ENCODE peak calls at places on chromosomes 5 and 9, in seven cellular contexts. V, A, Z, D, X, R and E are unnamed samples.

GRCh38 chr5:111854196-111854595 is 97.2 kb upstream of the NREP start:
- DNase-seq in V (no peak), A (no peak), Z (no peak), D (no peak), X (no peak), R (no peak), E (no peak)

GRCh38 chr9:131423171-131423581 is 29.3 kb downstream of the PRRC2B start:
- DNase-seq in V (peak), A (no peak), Z (no peak), D (no peak), X (no peak), R (no peak), E (peak)

GRCh38 chr5:35785601-35786085 is 71.0 kb upstream of the IL7R start:
- DNase-seq in V (no peak), A (no peak), Z (peak), D (no peak), X (peak), R (no peak), E (peak)

GRCh38 chr5:73066466-73066865 is 53.9 kb upstream of the TMEM171 start:
- DNase-seq in V (no peak), A (no peak), Z (no peak), D (no peak), X (no peak), R (no peak), E (no peak)

GRCh38 chr5:149297340-149298023 is 25.8 kb downstream of the AFAP1L1 start:
- DNase-seq in V (no peak), A (no peak), Z (no peak), D (no peak), X (no peak), R (no peak), E (no peak)

GRCh38 chr9:107292811-107293554 is 9.9 kb downstream of the RAD23B start:
- DNase-seq in V (no peak), A (no peak), Z (no peak), D (no peak), X (peak), R (peak), E (peak)

GRCh38 chr5:160287378-160288051 is 24.8 kb downstream of the CCNJL start:
- DNase-seq in V (peak), A (no peak), Z (no peak), D (no peak), X (no peak), R (no peak), E (peak)

GRCh38 chr9:105205787-105206511 is 38.5 kb upstream of the SLC44A1 start:
- DNase-seq in V (no peak), A (no peak), Z (no peak), D (no peak), X (no peak), R (no peak), E (peak)

GRCh38 chr9:97640290-97640689 is 6.7 kb downstream of the NCBP1 start:
- DNase-seq in V (no peak), A (no peak), Z (no peak), D (no peak), X (no peak), R (no peak), E (no peak)

GRCh38 chr9:21836437-21837161 is 34.2 kb downstream of the MTAP start:
- DNase-seq in V (no peak), A (no peak), Z (no peak), D (no peak), X (peak), R (no peak), E (peak)

GRCh38 chr9:123344273-123345096 is 11.5 kb upstream of the CRB2 start:
- DNase-seq in V (no peak), A (no peak), Z (no peak), D (no peak), X (peak), R (peak), E (no peak)

GRCh38 chr5:178372091-178372695 is 139.6 kb upstream of the PHYKPL start:
- DNase-seq in V (no peak), A (no peak), Z (no peak), D (no peak), X (no peak), R (no peak), E (no peak)